ENCODE peak calls at places on chromosome 2, in six cellular contexts. R, O, G, J, I and F are unnamed samples.

GRCh38 chr2:208820289-208820688 is 413.7 kb downstream of the PTH2R start:
- DNase-seq in R (no peak), O (no peak), G (no peak), J (peak), I (no peak), F (no peak)

GRCh38 chr2:47232738-47233415 is 77.8 kb upstream of the STPG4 start:
- DNase-seq in R (no peak), O (peak), G (no peak), J (peak), I (no peak), F (no peak)

GRCh38 chr2:200092235-200092634 is 136.9 kb downstream of the MAIP1 start:
- DNase-seq in R (no peak), O (no peak), G (no peak), J (no peak), I (no peak), F (no peak)

GRCh38 chr2:128090909-128091690 is at the start of gene UGGT1:
- DNase-seq in R (peak), O (peak), G (peak), J (peak), I (peak), F (peak)

GRCh38 chr2:50318147-50318546 is 713.8 kb downstream of the NRXN1 start:
- DNase-seq in R (no peak), O (no peak), G (no peak), J (no peak), I (no peak), F (no peak)

GRCh38 chr2:88753833-88754584 is 62.5 kb downstream of the RPIA start:
- DNase-seq in R (no peak), O (no peak), G (no peak), J (no peak), I (no peak), F (peak)

GRCh38 chr2:235048549-235048948 is 96.7 kb downstream of the SH3BP4 start:
- DNase-seq in R (no peak), O (no peak), G (no peak), J (peak), I (no peak), F (no peak)

GRCh38 chr2:36889782-36890181 is 76.6 kb downstream of the STRN start:
- DNase-seq in R (no peak), O (peak), G (peak), J (no peak), I (no peak), F (no peak)

GRCh38 chr2:174492963-174493431 is 6.2 kb upstream of the GPR155 start:
- DNase-seq in R (peak), O (no peak), G (no peak), J (no peak), I (no peak), F (peak)

GRCh38 chr2:178787934-178788333 is 19.3 kb downstream of the TTN start:
- DNase-seq in R (no peak), O (no peak), G (no peak), J (no peak), I (no peak), F (no peak)

GRCh38 chr2:136381722-136382633 is 264.0 kb upstream of the CXCR4 start:
- DNase-seq in R (peak), O (no peak), G (no peak), J (no peak), I (no peak), F (peak)

GRCh38 chr2:44972771-44973535 is 31.5 kb downstream of the SIX3 start:
- DNase-seq in R (no peak), O (no peak), G (no peak), J (no peak), I (no peak), F (no peak)

GRCh38 chr2:170139276-170139967 is 38.5 kb upstream of the MYO3B start:
- DNase-seq in R (no peak), O (no peak), G (no peak), J (no peak), I (no peak), F (no peak)

GRCh38 chr2:131656816-131657633 is 129.3 kb downstream of the CCDC74A start:
- DNase-seq in R (no peak), O (no peak), G (no peak), J (no peak), I (no peak), F (no peak)

GRCh38 chr2:131126436-131126835 is 21.3 kb downstream of the PLEKHB2 start:
- DNase-seq in R (no peak), O (no peak), G (no peak), J (no peak), I (no peak), F (no peak)

GRCh38 chr2:219344756-219345458 is 12.4 kb upstream of the RESP18 start:
- DNase-seq in R (no peak), O (no peak), G (no peak), J (peak), I (no peak), F (no peak)

GRCh38 chr2:75309596-75310290 is 110.4 kb upstream of the TACR1 start:
- DNase-seq in R (no peak), O (no peak), G (peak), J (no peak), I (no peak), F (no peak)

GRCh38 chr2:237289134-237289533 is 124.8 kb downstream of the COL6A3 start:
- DNase-seq in R (no peak), O (no peak), G (no peak), J (no peak), I (no peak), F (no peak)

GRCh38 chr2:45069711-45070664 is 60.7 kb upstream of the SIX2 start:
- DNase-seq in R (no peak), O (no peak), G (no peak), J (no peak), I (no peak), F (no peak)

GRCh38 chr2:25078171-25079049 is 36.5 kb downstream of the EFR3B start:
- DNase-seq in R (no peak), O (peak), G (peak), J (peak), I (no peak), F (no peak)

GRCh38 chr2:68318686-68319396 is 908 bp downstream of the CNRIP1 start:
- DNase-seq in R (no peak), O (no peak), G (no peak), J (no peak), I (no peak), F (no peak)

GRCh38 chr2:23381084-23381483 is 3.9 kb upstream of the KLHL29 start:
- DNase-seq in R (no peak), O (no peak), G (no peak), J (peak), I (peak), F (peak)

GRCh38 chr2:45773909-45774308 is 122.4 kb downstream of the PRKCE start:
- DNase-seq in R (no peak), O (no peak), G (no peak), J (no peak), I (no peak), F (no peak)

GRCh38 chr2:122261923-122262322 is 506.5 kb downstream of the TSN start:
- DNase-seq in R (no peak), O (no peak), G (no peak), J (no peak), I (no peak), F (no peak)

GRCh38 chr2:110865188-110865587 is 132.8 kb downstream of the ACOXL start:
- DNase-seq in R (no peak), O (no peak), G (no peak), J (no peak), I (no peak), F (no peak)

GRCh38 chr2:63914311-63914710 is 72.6 kb downstream of the UGP2 start:
- DNase-seq in R (no peak), O (no peak), G (no peak), J (no peak), I (no peak), F (no peak)

GRCh38 chr2:130798472-130799221 is 38.1 kb upstream of the ARHGEF4 start:
- DNase-seq in R (no peak), O (no peak), G (no peak), J (no peak), I (no peak), F (no peak)

GRCh38 chr2:139175510-139175909 is 395.3 kb upstream of the NXPH2 start:
- DNase-seq in R (no peak), O (no peak), G (no peak), J (peak), I (no peak), F (no peak)